ENCODE peak calls at places on chromosomes 6 and 20, in ten cellular contexts. G is activated naive CD8-positive, alpha-beta T cell treated with anti-CD3 and anti-CD28 coated beads, Interleukin-2, amount 50 U/mL, for 24 hours; O is activated CD4-positive, CD25-positive, alpha-beta regulatory T cell treated with anti-CD3 and anti-CD28 coated beads, Interleukin-2, amount 50 U/mL, for 16 hours; U is HTR-8/SVneo; F is non-pigmented ciliary epithelial cell; R is ascending aorta; B is stomach; E is HFFc6; C is NCI-H1694 treated with DMSO at 0.1 percent for 48 hours; I is HuH-7. W is an unnamed sample.

GRCh38 chr6:127366281-127367022 is 23.0 kb upstream of the ECHDC1 start:
- DNase-seq in G (no peak), O (no peak), U (peak), F (peak), R (peak), B (no peak), E (peak), C (no peak), I (no peak), W (peak)

GRCh38 chr6:128508588-128509296 is 11.7 kb downstream of the PTPRK start:
- DNase-seq in G (no peak), O (no peak), U (peak), F (peak), R (no peak), B (no peak), E (peak), C (no peak), I (no peak), W (peak)

GRCh38 chr6:126804255-126805064 is 314.0 kb upstream of the RSPO3 start:
- DNase-seq in G (no peak), O (no peak), U (peak), F (no peak), R (no peak), B (no peak), E (peak), C (peak), I (peak), W (peak)

GRCh38 chr20:46230811-46231282 is 77.5 kb downstream of the CDH22 start:
- DNase-seq in G (no peak), O (no peak), U (peak), F (peak), R (no peak), B (no peak), E (no peak), C (no peak), I (peak), W (peak)

GRCh38 chr6:93164781-93165180 is 254.6 kb downstream of the EPHA7 start:
- DNase-seq in G (no peak), O (no peak), U (no peak), F (peak), R (no peak), B (no peak), E (no peak), C (no peak), I (no peak), W (peak)

GRCh38 chr20:12969071-12969669 is 39.6 kb upstream of the SPTLC3 start:
- DNase-seq in G (no peak), O (no peak), U (no peak), F (no peak), R (no peak), B (no peak), E (no peak), C (no peak), I (no peak), W (no peak)

GRCh38 chr20:62308102-62308822 is 5.5 kb downstream of the ADRM1 start:
- DNase-seq in G (no peak), O (no peak), U (no peak), F (no peak), R (no peak), B (no peak), E (no peak), C (no peak), I (no peak), W (no peak)

GRCh38 chr6:36912583-36912982 is 26.8 kb downstream of the C6orf89 start:
- DNase-seq in G (peak), O (peak), U (peak), F (peak), R (no peak), B (no peak), E (peak), C (no peak), I (no peak), W (peak)

GRCh38 chr6:36297511-36297910 is 27.7 kb downstream of the PNPLA1 start:
- DNase-seq in G (no peak), O (no peak), U (no peak), F (no peak), R (no peak), B (no peak), E (no peak), C (no peak), I (no peak), W (no peak)

GRCh38 chr6:139965393-139965792 is 590.9 kb upstream of the CITED2 start:
- DNase-seq in G (no peak), O (no peak), U (no peak), F (no peak), R (no peak), B (no peak), E (no peak), C (no peak), I (no peak), W (no peak)

GRCh38 chr6:118659513-118660217 is 8.3 kb upstream of the CEP85L start:
- DNase-seq in G (no peak), O (no peak), U (no peak), F (no peak), R (no peak), B (peak), E (no peak), C (no peak), I (no peak), W (no peak)

GRCh38 chr6:140050232-140050995 is 676.0 kb upstream of the CITED2 start:
- DNase-seq in G (no peak), O (no peak), U (no peak), F (peak), R (no peak), B (no peak), E (peak), C (no peak), I (peak), W (peak)

GRCh38 chr20:25493748-25494505 is 86.5 kb downstream of the GINS1 start:
- DNase-seq in G (no peak), O (no peak), U (no peak), F (no peak), R (no peak), B (no peak), E (no peak), C (no peak), I (no peak), W (no peak)

GRCh38 chr6:90284236-90284744 is 12.4 kb downstream of the BACH2 start:
- DNase-seq in G (peak), O (no peak), U (peak), F (peak), R (peak), B (no peak), E (peak), C (no peak), I (no peak), W (peak)

GRCh38 chr6:136822051-136822378 is 377 bp upstream of the PEX7 start:
- DNase-seq in G (peak), O (no peak), U (no peak), F (no peak), R (peak), B (no peak), E (peak), C (no peak), I (no peak), W (no peak)

GRCh38 chr6:6466967-6467761 is 121.4 kb upstream of the LY86 start:
- DNase-seq in G (no peak), O (no peak), U (no peak), F (no peak), R (no peak), B (no peak), E (no peak), C (no peak), I (no peak), W (peak)

GRCh38 chr6:160667854-160668481 is 3.9 kb upstream of the LPA start:
- DNase-seq in G (peak), O (no peak), U (no peak), F (no peak), R (no peak), B (peak), E (no peak), C (no peak), I (peak), W (peak)

GRCh38 chr6:17035994-17036393 is 65.9 kb upstream of the STMND1 start:
- DNase-seq in G (no peak), O (no peak), U (no peak), F (no peak), R (no peak), B (no peak), E (no peak), C (no peak), I (no peak), W (no peak)

GRCh38 chr20:10576411-10576810 is 97.4 kb downstream of the JAG1 start:
- DNase-seq in G (no peak), O (no peak), U (no peak), F (no peak), R (no peak), B (no peak), E (no peak), C (no peak), I (no peak), W (no peak)

GRCh38 chr20:49671429-49671828 is 42.2 kb downstream of the B4GALT5 start:
- DNase-seq in G (no peak), O (no peak), U (no peak), F (no peak), R (no peak), B (no peak), E (no peak), C (no peak), I (no peak), W (no peak)

GRCh38 chr20:46214831-46215488 is 93.3 kb downstream of the CDH22 start:
- DNase-seq in G (no peak), O (no peak), U (no peak), F (no peak), R (no peak), B (no peak), E (no peak), C (no peak), I (no peak), W (peak)

GRCh38 chr20:23160536-23161243 is 74.6 kb upstream of the CD93 start:
- DNase-seq in G (no peak), O (no peak), U (no peak), F (no peak), R (peak), B (peak), E (no peak), C (no peak), I (no peak), W (no peak)

GRCh38 chr20:20690676-20691476 is 21.6 kb downstream of the RALGAPA2 start:
- DNase-seq in G (no peak), O (no peak), U (no peak), F (no peak), R (no peak), B (no peak), E (no peak), C (no peak), I (no peak), W (no peak)